ENCODE peak calls at places on chromosomes 13 and 19, in five cellular contexts. D is pancreas; U is HFF-Myc; Q is adipocyte; X is naive thymus-derived CD8-positive, alpha-beta T cell. A is an unnamed sample.

GRCh38 chr19:6744381-6745288 is 5.2 kb downstream of the TRIP10 start:
- DNase-seq in D (peak), U (no peak), Q (peak), X (no peak), A (no peak)

GRCh38 chr13:20191311-20191901 is 1.3 kb downstream of the GJB2 start:
- DNase-seq in D (peak), U (no peak), Q (no peak), X (no peak), A (no peak)

GRCh38 chr19:30682576-30683536 is 310.7 kb downstream of the ZNF536 start:
- DNase-seq in D (peak), U (peak), Q (peak), X (peak), A (peak)

GRCh38 chr19:46737761-46738171 is 8.1 kb upstream of the FKRP start:
- DNase-seq in D (no peak), U (no peak), Q (no peak), X (no peak), A (no peak)

GRCh38 chr19:4338441-4339350 is at the start of gene STAP2:
- DNase-seq in D (peak), U (no peak), Q (no peak), X (no peak), A (no peak)

GRCh38 chr19:8041553-8041952 is 11.0 kb upstream of the CCL25 start:
- DNase-seq in D (no peak), U (no peak), Q (no peak), X (no peak), A (no peak)

GRCh38 chr13:24168392-24168750 is 7.9 kb downstream of the SPATA13 start:
- DNase-seq in D (no peak), U (no peak), Q (no peak), X (no peak), A (no peak)

GRCh38 chr13:33817513-33817842 is 471 bp upstream of the RFC3 start:
- DNase-seq in D (no peak), U (no peak), Q (no peak), X (no peak), A (no peak)

GRCh38 chr13:99905224-99905623 is 66.3 kb downstream of the ZIC5 start:
- DNase-seq in D (no peak), U (no peak), Q (no peak), X (no peak), A (no peak)

GRCh38 chr13:40121711-40122110 is 466.2 kb downstream of the COG6 start:
- DNase-seq in D (no peak), U (no peak), Q (no peak), X (no peak), A (no peak)

GRCh38 chr19:37902668-37903067 is 3.7 kb downstream of the WDR87 start:
- DNase-seq in D (peak), U (peak), Q (peak), X (peak), A (peak)

GRCh38 chr19:3163230-3163886 is 15.2 kb upstream of the S1PR4 start:
- DNase-seq in D (peak), U (no peak), Q (peak), X (peak), A (peak)

GRCh38 chr13:47679391-47679790 is 321.7 kb downstream of the SUCLA2 start:
- DNase-seq in D (no peak), U (no peak), Q (no peak), X (no peak), A (no peak)

A was measured in CD8-positive, alpha-beta memory T cell.